ENCODE peak calls at places on chromosomes 7 and 10, in ten cellular contexts. V is GM12891, G is stomach, W is GM12892, B is GM23338, H is K562, U is SK-N-SH, D is HL-60, N is sigmoid colon, Q is spleen. J is an unnamed sample.

GRCh38 chr7:2860627-2861133 is 16.6 kb upstream of the GNA12 start:
- DNase-seq in V (no peak), G (peak), W (no peak), B (no peak), H (no peak), U (no peak), D (no peak), N (peak), Q (no peak), J (no peak)

GRCh38 chr10:47406870-47407648 is 23.0 kb upstream of the ZNF488 start:
- DNase-seq in V (no peak), G (peak), W (no peak), B (peak), H (peak), U (no peak), D (no peak), N (no peak), Q (peak), J (peak)

GRCh38 chr7:14751461-14751860 is 151.1 kb downstream of the DGKB start:
- DNase-seq in V (no peak), G (no peak), W (no peak), B (no peak), H (no peak), U (no peak), D (peak), N (no peak), Q (no peak), J (peak)

GRCh38 chr10:79593377-79593776 is 17.4 kb upstream of the SFTPA1 start:
- DNase-seq in V (no peak), G (no peak), W (no peak), B (no peak), H (no peak), U (no peak), D (no peak), N (no peak), Q (no peak), J (no peak)

GRCh38 chr10:17547026-17547425 is 70.1 kb downstream of the HACD1 start:
- DNase-seq in V (no peak), G (no peak), W (no peak), B (no peak), H (no peak), U (no peak), D (no peak), N (no peak), Q (no peak), J (no peak)

GRCh38 chr10:15704581-15704968 is 15.1 kb downstream of the ITGA8 start:
- DNase-seq in V (no peak), G (no peak), W (no peak), B (no peak), H (no peak), U (no peak), D (no peak), N (no peak), Q (no peak), J (peak)

GRCh38 chr7:151378496-151379192 is 31.2 kb downstream of the WDR86 start:
- DNase-seq in V (peak), G (no peak), W (no peak), B (no peak), H (no peak), U (no peak), D (no peak), N (no peak), Q (peak), J (no peak)

GRCh38 chr10:123150986-123151738 is 3.0 kb upstream of the BUB3 start:
- DNase-seq in V (no peak), G (no peak), W (no peak), B (peak), H (no peak), U (peak), D (peak), N (no peak), Q (peak), J (peak)

GRCh38 chr7:23105086-23105643 is 420 bp upstream of the KLHL7 start:
- DNase-seq in V (no peak), G (no peak), W (no peak), B (no peak), H (no peak), U (no peak), D (no peak), N (no peak), Q (no peak), J (no peak)

GRCh38 chr10:52720018-52720417 is 52.6 kb downstream of the MBL2 start:
- DNase-seq in V (no peak), G (no peak), W (no peak), B (no peak), H (no peak), U (no peak), D (no peak), N (no peak), Q (no peak), J (no peak)

GRCh38 chr7:140625908-140626868 is 14.4 kb downstream of the DENND2A start:
- DNase-seq in V (no peak), G (peak), W (no peak), B (peak), H (no peak), U (peak), D (no peak), N (peak), Q (no peak), J (peak)

GRCh38 chr10:78462728-78463228 is 429.1 kb downstream of the RPS24 start:
- DNase-seq in V (no peak), G (peak), W (no peak), B (no peak), H (no peak), U (no peak), D (no peak), N (no peak), Q (no peak), J (no peak)

GRCh38 chr10:102243304-102243703 is 2.0 kb upstream of the PITX3 start:
- DNase-seq in V (no peak), G (no peak), W (no peak), B (no peak), H (no peak), U (no peak), D (no peak), N (no peak), Q (no peak), J (no peak)

GRCh38 chr10:52883996-52884871 is 111.7 kb upstream of the MBL2 start:
- DNase-seq in V (peak), G (peak), W (peak), B (peak), H (peak), U (peak), D (peak), N (no peak), Q (no peak), J (peak)

GRCh38 chr10:60576130-60577069 is 186.7 kb upstream of the ANK3 start:
- DNase-seq in V (no peak), G (no peak), W (no peak), B (peak), H (no peak), U (no peak), D (no peak), N (no peak), Q (no peak), J (no peak)

GRCh38 chr7:33459340-33459751 is 330.0 kb downstream of the BBS9 start:
- DNase-seq in V (no peak), G (no peak), W (no peak), B (peak), H (no peak), U (peak), D (no peak), N (no peak), Q (no peak), J (peak)

GRCh38 chr7:141073173-141073640 is 657 bp upstream of the TMEM178B start:
- DNase-seq in V (peak), G (no peak), W (no peak), B (peak), H (no peak), U (peak), D (no peak), N (no peak), Q (no peak), J (peak)

GRCh38 chr10:78947733-78948132 is 121.0 kb upstream of the ZMIZ1 start:
- DNase-seq in V (no peak), G (no peak), W (no peak), B (no peak), H (no peak), U (no peak), D (no peak), N (no peak), Q (no peak), J (no peak)

GRCh38 chr7:17300012-17300411 is 1.6 kb downstream of the AHR start:
- DNase-seq in V (no peak), G (no peak), W (no peak), B (no peak), H (no peak), U (no peak), D (no peak), N (no peak), Q (no peak), J (no peak)

GRCh38 chr10:95282115-95282514 is 8.7 kb downstream of the PDLIM1 start:
- DNase-seq in V (no peak), G (no peak), W (no peak), B (no peak), H (no peak), U (no peak), D (no peak), N (no peak), Q (no peak), J (no peak)

GRCh38 chr10:90138844-90139243 is 437.5 kb downstream of the KIF20B start:
- DNase-seq in V (no peak), G (no peak), W (no peak), B (peak), H (peak), U (no peak), D (no peak), N (no peak), Q (no peak), J (peak)

GRCh38 chr10:325282-325681 is 190.0 kb downstream of the ZMYND11 start:
- DNase-seq in V (no peak), G (no peak), W (no peak), B (no peak), H (no peak), U (no peak), D (no peak), N (no peak), Q (no peak), J (no peak)

GRCh38 chr7:79361214-79361613 is 92.3 kb downstream of the MAGI2 start:
- DNase-seq in V (no peak), G (no peak), W (no peak), B (peak), H (no peak), U (no peak), D (no peak), N (no peak), Q (no peak), J (no peak)

GRCh38 chr10:14389981-14390590 is 59.4 kb upstream of the FRMD4A start:
- DNase-seq in V (peak), G (no peak), W (no peak), B (no peak), H (no peak), U (no peak), D (no peak), N (no peak), Q (no peak), J (no peak)

DNA sequence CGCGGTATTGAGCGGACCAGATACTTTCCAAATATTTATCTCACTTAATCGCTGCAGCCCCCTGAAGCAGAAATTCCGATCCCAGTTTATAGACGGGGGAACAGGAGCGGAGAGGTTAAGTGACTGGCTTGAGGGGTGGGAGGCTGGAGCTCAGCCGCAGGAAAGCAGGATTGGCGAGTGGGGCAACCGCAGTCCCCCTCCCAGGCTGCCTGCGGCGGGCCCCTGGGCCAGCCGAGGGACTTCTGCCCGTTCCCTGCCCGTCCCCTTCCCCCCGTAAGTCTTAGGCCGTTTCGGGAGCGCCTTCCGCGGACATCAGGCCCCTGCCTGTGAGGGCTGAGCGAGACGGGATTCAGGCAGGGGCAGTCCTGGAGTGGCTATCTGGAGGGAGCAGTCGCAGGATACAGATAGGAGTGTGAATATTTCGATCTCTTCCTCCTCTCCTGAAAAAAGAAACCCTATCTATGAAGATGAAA is 650 bp downstream of the STRIP2 start:
- DNase-seq in V (no peak), G (no peak), W (peak), B (peak), H (peak), U (peak), D (no peak), N (no peak), Q (peak), J (peak)
- TF ChIP-seq POLR2AphosphoS5 in V (no peak), G (no peak), W (no peak), B (no peak), H (peak), U (no peak), D (no peak), N (no peak), Q (no peak), J (no peak)

GRCh38 chr7:57867884-57868701 is 418.1 kb downstream of the ZNF716 start:
- DNase-seq in V (no peak), G (no peak), W (no peak), B (no peak), H (peak), U (peak), D (no peak), N (no peak), Q (peak), J (peak)

GRCh38 chr7:57868771-57869483 is 418.9 kb downstream of the ZNF716 start:
- DNase-seq in V (no peak), G (no peak), W (no peak), B (no peak), H (no peak), U (peak), D (no peak), N (no peak), Q (no peak), J (no peak)
- TF ChIP-seq POLR2AphosphoS5 in V (no peak), G (no peak), W (no peak), B (no peak), H (no peak), U (no peak), D (no peak), N (no peak), Q (no peak), J (no peak)

GRCh38 chr10:99620713-99621453 is 644 bp upstream of the SLC25A28 start:
- DNase-seq in V (peak), G (peak), W (peak), B (peak), H (peak), U (peak), D (peak), N (peak), Q (peak), J (peak)

GRCh38 chr10:99623919-99624318 is 3.7 kb upstream of the SLC25A28 start:
- DNase-seq in V (no peak), G (no peak), W (no peak), B (no peak), H (no peak), U (no peak), D (no peak), N (no peak), Q (no peak), J (no peak)

GRCh38 chr10:99621454-99622246 is 1.4 kb upstream of the SLC25A28 start:
- DNase-seq in V (no peak), G (no peak), W (no peak), B (no peak), H (no peak), U (peak), D (no peak), N (no peak), Q (peak), J (no peak)

GRCh38 chr10:99619090-99619800 is 994 bp downstream of the SLC25A28 start:
- DNase-seq in V (no peak), G (no peak), W (no peak), B (peak), H (no peak), U (no peak), D (no peak), N (no peak), Q (no peak), J (peak)

GRCh38 chr10:99619851-99620712 is at the start of gene SLC25A28:
- DNase-seq in V (peak), G (peak), W (peak), B (peak), H (peak), U (peak), D (peak), N (peak), Q (peak), J (peak)
- TF ChIP-seq POLR2AphosphoS5 in V (no peak), G (no peak), W (no peak), B (no peak), H (no peak), U (no peak), D (no peak), N (peak), Q (no peak), J (no peak)

GRCh38 chr10:4678023-4678950 is 147.7 kb upstream of the AKR1E2 start:
- DNase-seq in V (no peak), G (no peak), W (no peak), B (no peak), H (no peak), U (no peak), D (no peak), N (no peak), Q (no peak), J (peak)

GRCh38 chr10:4673279-4674040 is 152.5 kb upstream of the AKR1E2 start:
- DNase-seq in V (no peak), G (no peak), W (no peak), B (no peak), H (no peak), U (no peak), D (no peak), N (no peak), Q (no peak), J (no peak)

GRCh38 chr10:4677296-4678021 is 148.5 kb upstream of the AKR1E2 start:
- DNase-seq in V (no peak), G (no peak), W (no peak), B (no peak), H (no peak), U (no peak), D (no peak), N (no peak), Q (no peak), J (no peak)

GRCh38 chr10:4678951-4679671 is 146.9 kb upstream of the AKR1E2 start:
- DNase-seq in V (no peak), G (no peak), W (no peak), B (no peak), H (no peak), U (no peak), D (no peak), N (no peak), Q (no peak), J (no peak)

GRCh38 chr10:4676566-4676965 is 149.4 kb upstream of the AKR1E2 start:
- DNase-seq in V (no peak), G (no peak), W (no peak), B (no peak), H (no peak), U (no peak), D (no peak), N (no peak), Q (no peak), J (no peak)
- TF ChIP-seq POLR2AphosphoS5 in V (no peak), G (no peak), W (no peak), B (no peak), H (no peak), U (no peak), D (no peak), N (no peak), Q (no peak), J (no peak)

GRCh38 chr7:90167361-90167760 is 13.1 kb downstream of the STEAP1 start:
- DNase-seq in V (no peak), G (no peak), W (no peak), B (no peak), H (no peak), U (no peak), D (no peak), N (no peak), Q (no peak), J (peak)

GRCh38 chr7:90166153-90166552 is 11.9 kb downstream of the STEAP1 start:
- DNase-seq in V (no peak), G (no peak), W (no peak), B (no peak), H (no peak), U (no peak), D (no peak), N (no peak), Q (no peak), J (no peak)

GRCh38 chr7:90165724-90166123 is 11.5 kb downstream of the STEAP1 start:
- DNase-seq in V (no peak), G (peak), W (no peak), B (no peak), H (no peak), U (no peak), D (no peak), N (no peak), Q (no peak), J (no peak)

DNA sequence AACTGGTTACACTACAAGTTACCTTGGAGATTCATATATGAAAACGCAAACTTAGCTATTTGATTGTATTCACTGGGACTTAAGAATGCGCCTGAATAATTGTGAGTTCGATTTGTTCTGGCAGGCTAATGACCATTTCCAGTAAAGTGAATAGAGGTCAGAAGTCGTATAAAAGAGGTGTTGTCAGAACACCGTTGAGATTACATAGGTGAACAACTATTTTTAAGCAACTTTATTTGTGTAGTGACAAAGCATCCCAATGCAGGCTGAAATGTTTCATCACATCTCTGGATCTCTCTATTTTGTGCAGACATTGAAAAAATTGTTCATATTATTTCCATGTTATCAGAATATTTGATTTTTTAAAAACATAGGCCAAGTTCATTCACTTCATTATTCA is 9.3 kb downstream of the STEAP1 start:
- DNase-seq in V (no peak), G (no peak), W (no peak), B (no peak), H (no peak), U (no peak), D (no peak), N (no peak), Q (no peak), J (no peak)
- TF ChIP-seq POLR2AphosphoS5 in V (no peak), G (no peak), W (no peak), B (no peak), H (no peak), U (no peak), D (no peak), N (no peak), Q (no peak), J (no peak)